ENCODE peak calls at places on chromosomes 1 and 21, in ten cellular contexts. One of them, this sample, is unnamed.

GRCh38 chr1:224132901-224133300 is 19.0 kb downstream of the FBXO28 start:
- DNase-seq in mammary epithelial cell: peak
- DNase-seq in retinal pigment epithelial cell: no peak
- DNase-seq in AG04450: no peak
- DNase-seq in MM.1S: no peak
- DNase-seq in HFF-Myc: no peak
- DNase-seq in mesothelial cell of epicardium: no peak
- DNase-seq in uterus: no peak
- DNase-seq in psoas muscle: no peak
- DNase-seq in OCI-LY7: no peak
- DNase-seq in this sample: no peak

GRCh38 chr1:91697322-91698260 is 188.4 kb downstream of the TGFBR3 start:
- DNase-seq in uterus: no peak
- DNase-seq in MM.1S: no peak
- DNase-seq in AG04450: no peak
- DNase-seq in HFF-Myc: no peak
- DNase-seq in retinal pigment epithelial cell: no peak
- DNase-seq in mammary epithelial cell: no peak
- DNase-seq in psoas muscle: no peak
- DNase-seq in mesothelial cell of epicardium: no peak
- DNase-seq in OCI-LY7: no peak
- DNase-seq in this sample: peak

GRCh38 chr1:182670032-182670431 is 14.4 kb downstream of the RGS8 start:
- DNase-seq in MM.1S: no peak
- DNase-seq in AG04450: no peak
- DNase-seq in retinal pigment epithelial cell: no peak
- DNase-seq in psoas muscle: no peak
- DNase-seq in mammary epithelial cell: no peak
- DNase-seq in uterus: no peak
- DNase-seq in OCI-LY7: no peak
- DNase-seq in HFF-Myc: no peak
- DNase-seq in mesothelial cell of epicardium: no peak
- DNase-seq in this sample: no peak

GRCh38 chr21:29217818-29218252 is 80.9 kb upstream of the BACH1 start:
- DNase-seq in OCI-LY7: no peak
- DNase-seq in mesothelial cell of epicardium: no peak
- DNase-seq in uterus: no peak
- DNase-seq in mammary epithelial cell: peak
- DNase-seq in retinal pigment epithelial cell: no peak
- DNase-seq in AG04450: peak
- DNase-seq in psoas muscle: no peak
- DNase-seq in MM.1S: no peak
- DNase-seq in HFF-Myc: peak
- DNase-seq in this sample: no peak

GRCh38 chr1:22861764-22862440 is 110.8 kb downstream of the LACTBL1 start:
- DNase-seq in AG04450: peak
- DNase-seq in psoas muscle: no peak
- DNase-seq in HFF-Myc: no peak
- DNase-seq in uterus: no peak
- DNase-seq in MM.1S: no peak
- DNase-seq in retinal pigment epithelial cell: no peak
- DNase-seq in OCI-LY7: no peak
- DNase-seq in mammary epithelial cell: peak
- DNase-seq in mesothelial cell of epicardium: peak
- DNase-seq in this sample: no peak

GRCh38 chr1:205939690-205940330 is 3.4 kb downstream of the SLC26A9 start:
- DNase-seq in mammary epithelial cell: no peak
- DNase-seq in mesothelial cell of epicardium: no peak
- DNase-seq in MM.1S: peak
- DNase-seq in retinal pigment epithelial cell: no peak
- DNase-seq in uterus: no peak
- DNase-seq in HFF-Myc: no peak
- DNase-seq in AG04450: no peak
- DNase-seq in OCI-LY7: peak
- DNase-seq in psoas muscle: no peak
- DNase-seq in this sample: peak

GRCh38 chr1:26409191-26409751 is 1.3 kb upstream of the LIN28A start:
- DNase-seq in OCI-LY7: peak
- DNase-seq in retinal pigment epithelial cell: no peak
- DNase-seq in psoas muscle: no peak
- DNase-seq in HFF-Myc: no peak
- DNase-seq in AG04450: no peak
- DNase-seq in mesothelial cell of epicardium: no peak
- DNase-seq in mammary epithelial cell: no peak
- DNase-seq in MM.1S: no peak
- DNase-seq in uterus: no peak
- DNase-seq in this sample: no peak

GRCh38 chr1:182170941-182171461 is 109.5 kb upstream of the ZNF648 start:
- DNase-seq in retinal pigment epithelial cell: no peak
- DNase-seq in psoas muscle: no peak
- DNase-seq in HFF-Myc: no peak
- DNase-seq in MM.1S: no peak
- DNase-seq in OCI-LY7: no peak
- DNase-seq in uterus: no peak
- DNase-seq in mammary epithelial cell: no peak
- DNase-seq in mesothelial cell of epicardium: no peak
- DNase-seq in AG04450: no peak
- DNase-seq in this sample: peak

GRCh38 chr1:68322837-68323687 is 90.7 kb upstream of the WLS start:
- DNase-seq in OCI-LY7: no peak
- DNase-seq in psoas muscle: peak
- DNase-seq in HFF-Myc: peak
- DNase-seq in AG04450: no peak
- DNase-seq in uterus: no peak
- DNase-seq in retinal pigment epithelial cell: no peak
- DNase-seq in mesothelial cell of epicardium: no peak
- DNase-seq in mammary epithelial cell: peak
- DNase-seq in MM.1S: no peak
- DNase-seq in this sample: no peak

GRCh38 chr21:44630440-44630839 is 3.5 kb downstream of the KRTAP10-9 start:
- DNase-seq in mesothelial cell of epicardium: no peak
- DNase-seq in mammary epithelial cell: no peak
- DNase-seq in AG04450: no peak
- DNase-seq in HFF-Myc: no peak
- DNase-seq in OCI-LY7: no peak
- DNase-seq in uterus: no peak
- DNase-seq in MM.1S: no peak
- DNase-seq in psoas muscle: no peak
- DNase-seq in retinal pigment epithelial cell: no peak
- DNase-seq in this sample: no peak

GRCh38 chr1:246549665-246550064 is 16.4 kb downstream of the TFB2M start:
- DNase-seq in OCI-LY7: no peak
- DNase-seq in MM.1S: no peak
- DNase-seq in HFF-Myc: no peak
- DNase-seq in psoas muscle: no peak
- DNase-seq in mesothelial cell of epicardium: no peak
- DNase-seq in AG04450: no peak
- DNase-seq in retinal pigment epithelial cell: no peak
- DNase-seq in mammary epithelial cell: no peak
- DNase-seq in uterus: no peak
- DNase-seq in this sample: no peak

DNA sequence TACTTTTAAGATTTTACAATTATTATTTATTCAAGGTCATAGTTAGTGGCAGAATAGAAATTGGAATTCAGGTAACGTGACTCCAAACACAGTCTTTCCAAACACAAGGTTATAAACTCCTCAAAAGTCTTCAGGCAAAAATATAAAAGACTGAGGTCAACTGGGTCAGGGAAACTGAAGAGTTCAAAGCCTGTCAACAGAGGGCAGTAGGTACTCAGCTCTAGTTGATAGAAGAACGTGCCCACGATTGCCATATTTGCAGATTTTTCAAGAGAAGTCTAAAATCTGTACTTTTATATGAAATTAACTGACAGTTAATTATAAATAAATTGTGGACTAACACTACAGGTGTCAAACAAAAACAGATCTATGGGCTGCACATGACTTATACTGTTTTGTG is 135.0 kb downstream of the LHX4 start:
- DNase-seq in uterus: no peak
- DNase-seq in mesothelial cell of epicardium: no peak
- DNase-seq in psoas muscle: no peak
- DNase-seq in AG04450: no peak
- DNase-seq in retinal pigment epithelial cell: no peak
- DNase-seq in HFF-Myc: no peak
- DNase-seq in MM.1S: peak
- DNase-seq in mammary epithelial cell: no peak
- DNase-seq in OCI-LY7: peak
- DNase-seq in this sample: no peak
- TF ChIP-seq CTCF in uterus: no peak
- TF ChIP-seq CTCF in mesothelial cell of epicardium: no peak
- TF ChIP-seq CTCF in psoas muscle: peak
- TF ChIP-seq CTCF in AG04450: no peak
- TF ChIP-seq CTCF in retinal pigment epithelial cell: peak
- TF ChIP-seq CTCF in HFF-Myc: peak
- TF ChIP-seq CTCF in MM.1S: peak
- TF ChIP-seq CTCF in mammary epithelial cell: peak
- TF ChIP-seq CTCF in OCI-LY7: peak
- TF ChIP-seq CTCF in this sample: peak

DNA sequence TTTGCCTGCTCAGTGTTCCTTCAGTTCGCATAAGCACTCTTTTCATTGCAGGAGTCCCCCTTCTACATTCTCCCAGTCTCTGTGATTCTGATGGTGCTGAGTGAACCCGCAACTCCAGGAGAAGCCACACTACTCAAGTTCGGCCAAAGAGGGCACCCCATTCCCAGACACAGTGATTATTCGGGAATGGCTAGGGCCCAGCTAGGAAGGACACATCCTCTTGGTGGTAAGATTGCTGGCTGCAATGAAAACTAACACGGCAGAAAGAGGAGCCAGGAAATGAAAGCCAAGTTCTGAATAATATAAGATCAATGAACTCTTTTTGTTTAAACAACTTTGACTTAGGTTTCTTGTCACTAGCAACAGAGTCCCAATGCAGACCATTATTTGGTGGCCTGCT is 14.9 kb downstream of the CREG1 start:
- DNase-seq in OCI-LY7: no peak
- DNase-seq in retinal pigment epithelial cell: no peak
- DNase-seq in MM.1S: no peak
- DNase-seq in HFF-Myc: no peak
- DNase-seq in AG04450: no peak
- DNase-seq in uterus: no peak
- DNase-seq in mesothelial cell of epicardium: no peak
- DNase-seq in mammary epithelial cell: no peak
- DNase-seq in psoas muscle: no peak
- DNase-seq in this sample: no peak
- TF ChIP-seq CTCF in OCI-LY7: peak
- TF ChIP-seq CTCF in retinal pigment epithelial cell: no peak
- TF ChIP-seq CTCF in MM.1S: no peak
- TF ChIP-seq CTCF in HFF-Myc: no peak
- TF ChIP-seq CTCF in AG04450: peak
- TF ChIP-seq CTCF in uterus: no peak
- TF ChIP-seq CTCF in mesothelial cell of epicardium: no peak
- TF ChIP-seq CTCF in mammary epithelial cell: no peak
- TF ChIP-seq CTCF in psoas muscle: no peak
- TF ChIP-seq CTCF in this sample: no peak

GRCh38 chr1:1264868-1265272 is 8.8 kb downstream of the UBE2J2 start:
- DNase-seq in mammary epithelial cell: peak
- DNase-seq in retinal pigment epithelial cell: peak
- DNase-seq in mesothelial cell of epicardium: no peak
- DNase-seq in HFF-Myc: peak
- DNase-seq in OCI-LY7: no peak
- DNase-seq in uterus: no peak
- DNase-seq in psoas muscle: no peak
- DNase-seq in MM.1S: no peak
- DNase-seq in AG04450: peak
- DNase-seq in this sample: no peak
- TF ChIP-seq CTCF in mammary epithelial cell: peak
- TF ChIP-seq CTCF in retinal pigment epithelial cell: peak
- TF ChIP-seq CTCF in mesothelial cell of epicardium: no peak
- TF ChIP-seq CTCF in HFF-Myc: peak
- TF ChIP-seq CTCF in OCI-LY7: peak
- TF ChIP-seq CTCF in uterus: no peak
- TF ChIP-seq CTCF in psoas muscle: no peak
- TF ChIP-seq CTCF in MM.1S: peak
- TF ChIP-seq CTCF in AG04450: peak
- TF ChIP-seq CTCF in this sample: no peak

GRCh38 chr1:157135646-157136045 is 2.5 kb downstream of the ETV3 start:
- DNase-seq in AG04450: no peak
- DNase-seq in mesothelial cell of epicardium: no peak
- DNase-seq in retinal pigment epithelial cell: no peak
- DNase-seq in psoas muscle: no peak
- DNase-seq in MM.1S: peak
- DNase-seq in OCI-LY7: no peak
- DNase-seq in mammary epithelial cell: peak
- DNase-seq in HFF-Myc: no peak
- DNase-seq in uterus: no peak
- DNase-seq in this sample: no peak

GRCh38 chr1:157136133-157136532 is 2.1 kb downstream of the ETV3 start:
- DNase-seq in mesothelial cell of epicardium: no peak
- DNase-seq in AG04450: no peak
- DNase-seq in mammary epithelial cell: peak
- DNase-seq in OCI-LY7: no peak
- DNase-seq in MM.1S: peak
- DNase-seq in psoas muscle: no peak
- DNase-seq in uterus: no peak
- DNase-seq in HFF-Myc: no peak
- DNase-seq in retinal pigment epithelial cell: no peak
- DNase-seq in this sample: no peak

GRCh38 chr1:157137773-157138219 is 399 bp downstream of the ETV3 start:
- DNase-seq in uterus: no peak
- DNase-seq in psoas muscle: no peak
- DNase-seq in mesothelial cell of epicardium: no peak
- DNase-seq in retinal pigment epithelial cell: no peak
- DNase-seq in mammary epithelial cell: no peak
- DNase-seq in OCI-LY7: no peak
- DNase-seq in AG04450: no peak
- DNase-seq in MM.1S: no peak
- DNase-seq in HFF-Myc: no peak
- DNase-seq in this sample: no peak

GRCh38 chr1:157138220-157139124 is at the start of gene ETV3:
- DNase-seq in mammary epithelial cell: peak
- DNase-seq in MM.1S: peak
- DNase-seq in OCI-LY7: peak
- DNase-seq in psoas muscle: peak
- DNase-seq in AG04450: peak
- DNase-seq in uterus: peak
- DNase-seq in retinal pigment epithelial cell: peak
- DNase-seq in mesothelial cell of epicardium: peak
- DNase-seq in HFF-Myc: peak
- DNase-seq in this sample: peak

DNA sequence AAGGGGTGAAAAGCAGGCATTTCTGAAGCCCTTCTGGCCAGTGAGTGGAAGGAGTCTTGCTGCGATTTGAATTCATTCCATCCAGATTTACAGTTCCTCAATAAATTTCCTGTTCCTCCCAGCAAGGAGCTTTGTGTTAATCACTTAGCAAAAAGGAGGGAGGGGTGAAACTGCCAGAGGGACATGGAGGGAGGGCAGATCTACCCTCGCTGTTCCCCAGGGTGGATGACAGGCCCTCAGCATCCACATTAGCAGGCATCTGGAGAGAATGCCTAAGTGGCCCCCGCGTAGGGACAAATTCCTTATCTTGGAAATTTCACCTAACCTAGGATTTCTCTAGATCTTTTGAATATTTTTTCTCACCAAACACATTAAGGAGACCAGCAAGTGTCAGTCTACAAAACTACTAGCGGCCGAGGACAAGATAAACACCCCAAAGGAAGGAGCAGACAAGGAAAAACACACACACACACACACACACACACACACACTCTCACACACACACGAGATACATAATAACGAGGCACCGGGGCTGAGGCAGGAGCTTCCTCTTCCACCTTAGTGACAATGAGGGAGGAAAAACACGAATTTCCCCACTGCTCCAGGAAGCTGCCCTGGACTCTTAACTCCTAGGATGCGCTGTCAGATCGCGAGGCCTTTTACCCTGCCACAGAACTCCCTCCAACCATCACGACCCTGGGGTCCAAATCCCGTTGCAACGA is 983 bp downstream of the ETV3 start:
- DNase-seq in retinal pigment epithelial cell: no peak
- DNase-seq in OCI-LY7: peak
- DNase-seq in psoas muscle: no peak
- DNase-seq in MM.1S: peak
- DNase-seq in AG04450: no peak
- DNase-seq in mesothelial cell of epicardium: no peak
- DNase-seq in HFF-Myc: no peak
- DNase-seq in uterus: no peak
- DNase-seq in mammary epithelial cell: peak
- DNase-seq in this sample: no peak
- TF ChIP-seq CTCF in retinal pigment epithelial cell: no peak
- TF ChIP-seq CTCF in OCI-LY7: no peak
- TF ChIP-seq CTCF in psoas muscle: no peak
- TF ChIP-seq CTCF in MM.1S: no peak
- TF ChIP-seq CTCF in AG04450: no peak
- TF ChIP-seq CTCF in mesothelial cell of epicardium: no peak
- TF ChIP-seq CTCF in HFF-Myc: no peak
- TF ChIP-seq CTCF in uterus: no peak
- TF ChIP-seq CTCF in mammary epithelial cell: no peak
- TF ChIP-seq CTCF in this sample: no peak

This sample was measured in GM13977.